ENCODE peak calls at places on chromosomes 13 and 19, in six cellular contexts. One of them, this sample, is unnamed. For H3K4me1, the result is how much of the 10 kb centered on the place peaks cover.

GRCh38 chr19:18029617-18030338 is 21.8 kb downstream of the ARRDC2 start:
- DNase-seq in Caco-2: peak
- DNase-seq in left lung: no peak
- DNase-seq in transverse colon: peak
- DNase-seq in fibroblast of lung: no peak
- DNase-seq in mucosa of descending colon: peak
- DNase-seq in this sample: peak

GRCh38 chr13:49435992-49436391 is 7.9 kb downstream of the CAB39L start:
- DNase-seq in fibroblast of lung: peak
- DNase-seq in left lung: no peak
- DNase-seq in mucosa of descending colon: no peak
- DNase-seq in Caco-2: no peak
- DNase-seq in transverse colon: no peak
- DNase-seq in this sample: no peak

GRCh38 chr13:45781553-45782326 is 69.8 kb downstream of the SIAH3 start:
- DNase-seq in Caco-2: no peak
- DNase-seq in fibroblast of lung: peak
- DNase-seq in left lung: no peak
- DNase-seq in mucosa of descending colon: peak
- DNase-seq in transverse colon: peak
- DNase-seq in this sample: peak

GRCh38 chr19:13089857-13090507 is 12.7 kb downstream of the LYL1 start:
- DNase-seq in left lung: no peak
- DNase-seq in transverse colon: no peak
- DNase-seq in mucosa of descending colon: no peak
- DNase-seq in fibroblast of lung: no peak
- DNase-seq in Caco-2: no peak
- DNase-seq in this sample: no peak

GRCh38 chr13:38702609-38703008 is 15.7 kb downstream of the FREM2 start:
- DNase-seq in mucosa of descending colon: no peak
- DNase-seq in left lung: no peak
- DNase-seq in fibroblast of lung: no peak
- DNase-seq in transverse colon: no peak
- DNase-seq in Caco-2: no peak
- DNase-seq in this sample: no peak

GRCh38 chr13:60583196-60583908 is 186.3 kb downstream of the TDRD3 start:
- DNase-seq in Caco-2: no peak
- DNase-seq in mucosa of descending colon: no peak
- DNase-seq in transverse colon: no peak
- DNase-seq in fibroblast of lung: peak
- DNase-seq in left lung: no peak
- DNase-seq in this sample: no peak

GRCh38 chr13:20702945-20703784 is at the start of gene IL17D:
- DNase-seq in fibroblast of lung: no peak
- DNase-seq in left lung: no peak
- DNase-seq in mucosa of descending colon: peak
- DNase-seq in transverse colon: peak
- DNase-seq in Caco-2: no peak
- DNase-seq in this sample: peak

GRCh38 chr19:3970313-3970807 is 539 bp downstream of the DAPK3 start:
- DNase-seq in left lung: no peak
- DNase-seq in fibroblast of lung: no peak
- DNase-seq in mucosa of descending colon: no peak
- DNase-seq in transverse colon: no peak
- DNase-seq in Caco-2: no peak
- DNase-seq in this sample: no peak

GRCh38 chr13:46810440-46810839 is 13.5 kb upstream of the ESD start:
- DNase-seq in left lung: no peak
- DNase-seq in transverse colon: no peak
- DNase-seq in mucosa of descending colon: no peak
- DNase-seq in fibroblast of lung: peak
- DNase-seq in Caco-2: no peak
- DNase-seq in this sample: no peak

GRCh38 chr19:10979950-10980349 is 19.1 kb downstream of the SMARCA4 start:
- DNase-seq in transverse colon: peak
- DNase-seq in left lung: no peak
- DNase-seq in Caco-2: no peak
- DNase-seq in fibroblast of lung: no peak
- DNase-seq in mucosa of descending colon: no peak
- DNase-seq in this sample: no peak

GRCh38 chr19:18282021-18282787 is 782 bp upstream of the JUND start:
- DNase-seq in mucosa of descending colon: peak
- DNase-seq in fibroblast of lung: no peak
- DNase-seq in Caco-2: no peak
- DNase-seq in transverse colon: no peak
- DNase-seq in left lung: no peak
- DNase-seq in this sample: no peak

GRCh38 chr19:34269968-34270621 is 15.7 kb downstream of the GARRE1 start:
- DNase-seq in Caco-2: no peak
- DNase-seq in transverse colon: peak
- DNase-seq in fibroblast of lung: peak
- DNase-seq in left lung: peak
- DNase-seq in mucosa of descending colon: peak
- DNase-seq in this sample: no peak

GRCh38 chr13:100644328-100644727 is 30.3 kb downstream of the TMTC4 start:
- DNase-seq in mucosa of descending colon: no peak
- DNase-seq in transverse colon: no peak
- DNase-seq in left lung: no peak
- DNase-seq in fibroblast of lung: no peak
- DNase-seq in Caco-2: no peak
- DNase-seq in this sample: no peak

GRCh38 chr13:19184176-19184575 is 2.6 kb upstream of the TUBA3C start:
- DNase-seq in fibroblast of lung: no peak
- DNase-seq in Caco-2: no peak
- DNase-seq in mucosa of descending colon: no peak
- DNase-seq in left lung: no peak
- DNase-seq in transverse colon: no peak
- DNase-seq in this sample: no peak

GRCh38 chr13:28494861-28495585 is at the start of gene FLT1:
- DNase-seq in Caco-2: no peak
- DNase-seq in fibroblast of lung: peak
- DNase-seq in mucosa of descending colon: peak
- DNase-seq in transverse colon: no peak
- DNase-seq in left lung: peak
- DNase-seq in this sample: peak

GRCh38 chr19:10260141-10260584 is 8.1 kb downstream of the MRPL4 start:
- DNase-seq in Caco-2: no peak
- DNase-seq in transverse colon: no peak
- DNase-seq in mucosa of descending colon: no peak
- DNase-seq in fibroblast of lung: peak
- DNase-seq in left lung: peak
- DNase-seq in this sample: no peak

GRCh38 chr13:94345374-94346195 is 133.9 kb downstream of the DCT start:
- DNase-seq in Caco-2: no peak
- DNase-seq in left lung: no peak
- DNase-seq in transverse colon: no peak
- DNase-seq in mucosa of descending colon: no peak
- DNase-seq in fibroblast of lung: peak
- DNase-seq in this sample: no peak

GRCh38 chr19:14185158-14185557 is 20.8 kb downstream of the ADGRL1 start:
- DNase-seq in transverse colon: no peak
- DNase-seq in Caco-2: no peak
- DNase-seq in fibroblast of lung: no peak
- DNase-seq in left lung: no peak
- DNase-seq in mucosa of descending colon: no peak
- DNase-seq in this sample: no peak

GRCh38 chr19:1992759-1993260 is 22.7 kb downstream of the BTBD2 start:
- DNase-seq in Caco-2: no peak
- DNase-seq in left lung: no peak
- DNase-seq in transverse colon: peak
- DNase-seq in fibroblast of lung: no peak
- DNase-seq in mucosa of descending colon: peak
- DNase-seq in this sample: peak

GRCh38 chr19:11242864-11243797 is 3.7 kb downstream of the ANGPTL8 start:
- DNase-seq in left lung: peak
- DNase-seq in mucosa of descending colon: peak
- DNase-seq in transverse colon: peak
- DNase-seq in fibroblast of lung: peak
- DNase-seq in Caco-2: peak
- DNase-seq in this sample: peak

GRCh38 chr13:44664308-44664707 is 88.2 kb upstream of the TSC22D1 start:
- DNase-seq in transverse colon: no peak
- DNase-seq in Caco-2: no peak
- DNase-seq in mucosa of descending colon: no peak
- DNase-seq in left lung: no peak
- DNase-seq in fibroblast of lung: no peak
- DNase-seq in this sample: no peak

GRCh38 chr13:110173247-110173818 is 133.6 kb downstream of the COL4A1 start:
- DNase-seq in transverse colon: no peak
- DNase-seq in fibroblast of lung: no peak
- DNase-seq in mucosa of descending colon: no peak
- DNase-seq in left lung: no peak
- DNase-seq in Caco-2: no peak
- DNase-seq in this sample: no peak

GRCh38 chr13:26390203-26390602 is 136.3 kb downstream of the CDK8 start:
- DNase-seq in left lung: no peak
- DNase-seq in fibroblast of lung: no peak
- DNase-seq in transverse colon: no peak
- DNase-seq in Caco-2: no peak
- DNase-seq in mucosa of descending colon: no peak
- DNase-seq in this sample: no peak

GRCh38 chr19:1567116-1567847 is 843 bp downstream of the MEX3D start:
- DNase-seq in transverse colon: peak
- DNase-seq in mucosa of descending colon: no peak
- DNase-seq in Caco-2: no peak
- DNase-seq in fibroblast of lung: no peak
- DNase-seq in left lung: no peak
- DNase-seq in this sample: peak

GRCh38 chr19:49939721-49940481 is 10.6 kb upstream of the NUP62 start:
- DNase-seq in mucosa of descending colon: peak
- DNase-seq in fibroblast of lung: no peak
- DNase-seq in transverse colon: no peak
- DNase-seq in Caco-2: no peak
- DNase-seq in left lung: no peak
- DNase-seq in this sample: no peak
- TF ChIP-seq CTCF in mucosa of descending colon: no peak
- TF ChIP-seq CTCF in fibroblast of lung: peak
- TF ChIP-seq CTCF in transverse colon: no peak
- TF ChIP-seq CTCF in Caco-2: no peak
- TF ChIP-seq CTCF in left lung: no peak
- TF ChIP-seq CTCF in this sample: peak

GRCh38 chr19:16436780-16437179 is 35.0 kb downstream of the EPS15L1 start:
- DNase-seq in mucosa of descending colon: no peak
- DNase-seq in left lung: no peak
- DNase-seq in transverse colon: no peak
- DNase-seq in Caco-2: no peak
- DNase-seq in fibroblast of lung: peak
- DNase-seq in this sample: no peak
- H3K4me1 ChIP-seq in mucosa of descending colon: under half
- H3K4me1 ChIP-seq in left lung: under half
- H3K4me1 ChIP-seq in transverse colon: under half
- H3K4me1 ChIP-seq in Caco-2: under half
- H3K4me1 ChIP-seq in fibroblast of lung: under half
- H3K4me1 ChIP-seq in this sample: under half

DNA sequence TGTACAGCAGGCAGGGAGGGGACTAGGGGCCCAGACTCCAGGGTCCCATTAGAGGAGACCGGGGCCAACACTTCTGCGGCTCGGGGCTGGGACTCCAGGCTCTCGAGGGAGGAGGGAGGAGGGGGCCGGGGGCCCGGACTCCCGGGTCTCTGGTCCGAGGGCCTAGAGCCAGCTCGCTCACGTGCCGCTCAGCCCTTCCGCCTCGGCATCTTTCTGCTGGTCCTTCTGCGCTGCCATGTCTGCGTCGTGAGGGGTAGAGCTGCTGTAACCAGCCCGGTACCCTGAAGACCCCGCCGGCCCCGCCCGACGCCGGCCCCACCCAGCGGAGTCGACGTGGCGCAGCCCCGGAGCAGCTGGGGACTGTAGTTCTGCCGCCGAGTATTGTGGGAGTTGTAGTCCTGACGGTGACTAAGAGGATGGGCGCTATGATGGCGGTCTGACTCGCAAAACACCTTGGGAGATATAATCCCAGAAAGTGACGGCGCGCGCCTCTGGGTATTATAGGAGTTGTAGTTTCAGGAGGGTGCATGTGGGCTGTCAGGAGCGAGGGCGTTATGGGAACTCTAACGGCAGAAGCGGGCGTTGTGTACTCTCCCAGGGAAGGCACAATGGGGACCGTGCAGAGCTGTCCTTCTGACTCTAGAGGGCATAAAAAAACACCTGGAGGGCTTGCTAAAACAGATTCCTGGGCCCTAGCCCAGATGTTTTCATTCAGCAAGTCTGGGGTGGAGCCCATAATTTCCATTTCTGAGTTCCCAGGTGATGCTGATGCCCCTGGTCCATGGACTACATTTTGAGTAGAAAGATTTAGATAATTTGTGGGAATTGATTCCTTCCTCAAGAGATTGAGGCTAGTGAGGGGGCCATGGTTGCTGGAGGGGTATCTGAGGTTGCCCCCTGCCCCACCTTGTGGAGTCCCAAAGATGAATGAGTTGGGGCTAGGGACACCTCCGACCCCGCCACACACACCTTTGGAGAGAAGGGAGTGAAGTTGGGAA is at the start of gene RABAC1:
- DNase-seq in left lung: peak
- DNase-seq in transverse colon: peak
- DNase-seq in mucosa of descending colon: peak
- DNase-seq in fibroblast of lung: peak
- DNase-seq in Caco-2: peak
- DNase-seq in this sample: peak
- TF ChIP-seq CTCF in left lung: no peak
- TF ChIP-seq CTCF in transverse colon: peak
- TF ChIP-seq CTCF in mucosa of descending colon: no peak
- TF ChIP-seq CTCF in fibroblast of lung: no peak
- TF ChIP-seq CTCF in Caco-2: peak
- TF ChIP-seq CTCF in this sample: peak

GRCh38 chr19:38843175-38843758 is 6.5 kb downstream of the HNRNPL start:
- DNase-seq in Caco-2: no peak
- DNase-seq in mucosa of descending colon: peak
- DNase-seq in fibroblast of lung: no peak
- DNase-seq in left lung: no peak
- DNase-seq in transverse colon: no peak
- DNase-seq in this sample: no peak
- H3K4me1 ChIP-seq in Caco-2: under half
- H3K4me1 ChIP-seq in mucosa of descending colon: under half
- H3K4me1 ChIP-seq in fibroblast of lung: under half
- H3K4me1 ChIP-seq in left lung: under half
- H3K4me1 ChIP-seq in transverse colon: under half
- H3K4me1 ChIP-seq in this sample: under half

This sample was measured in BE2C.